ENCODE peak calls at places on chromosomes 5 and 9, in eight cellular contexts. One of them, this sample, is unnamed.

GRCh38 chr5:15501057-15501791 is 1.2 kb downstream of the FBXL7 start:
- DNase-seq in left colon: peak
- DNase-seq in stimulated activated CD8-positive, alpha-beta memory T cell treated with anti-CD3 and anti-CD28 coated beads, Interleukin-2, amount 100 ng/mL, for 48 hours: no peak
- DNase-seq in fibroblast of lung: peak
- DNase-seq in choroid plexus epithelial cell: peak
- DNase-seq in HFF-Myc: no peak
- DNase-seq in NCI-H1417 treated with DMSO at 0.1 percent for 48 hours: no peak
- DNase-seq in CD4-positive, CD25-positive, alpha-beta regulatory T cell: no peak
- DNase-seq in this sample: no peak

GRCh38 chr9:19461135-19461534 is 52.3 kb downstream of the ACER2 start:
- DNase-seq in stimulated activated CD8-positive, alpha-beta memory T cell treated with anti-CD3 and anti-CD28 coated beads, Interleukin-2, amount 100 ng/mL, for 48 hours: no peak
- DNase-seq in left colon: no peak
- DNase-seq in choroid plexus epithelial cell: no peak
- DNase-seq in NCI-H1417 treated with DMSO at 0.1 percent for 48 hours: no peak
- DNase-seq in HFF-Myc: no peak
- DNase-seq in fibroblast of lung: no peak
- DNase-seq in CD4-positive, CD25-positive, alpha-beta regulatory T cell: no peak
- DNase-seq in this sample: no peak

GRCh38 chr5:157431544-157432200 is 28.3 kb upstream of the NIPAL4 start:
- DNase-seq in fibroblast of lung: peak
- DNase-seq in CD4-positive, CD25-positive, alpha-beta regulatory T cell: peak
- DNase-seq in HFF-Myc: peak
- DNase-seq in choroid plexus epithelial cell: peak
- DNase-seq in left colon: no peak
- DNase-seq in stimulated activated CD8-positive, alpha-beta memory T cell treated with anti-CD3 and anti-CD28 coated beads, Interleukin-2, amount 100 ng/mL, for 48 hours: no peak
- DNase-seq in NCI-H1417 treated with DMSO at 0.1 percent for 48 hours: no peak
- DNase-seq in this sample: no peak

GRCh38 chr9:21031091-21031817 is at the start of gene HACD4:
- DNase-seq in fibroblast of lung: peak
- DNase-seq in HFF-Myc: no peak
- DNase-seq in choroid plexus epithelial cell: peak
- DNase-seq in NCI-H1417 treated with DMSO at 0.1 percent for 48 hours: no peak
- DNase-seq in stimulated activated CD8-positive, alpha-beta memory T cell treated with anti-CD3 and anti-CD28 coated beads, Interleukin-2, amount 100 ng/mL, for 48 hours: peak
- DNase-seq in left colon: peak
- DNase-seq in CD4-positive, CD25-positive, alpha-beta regulatory T cell: peak
- DNase-seq in this sample: peak

GRCh38 chr9:107439991-107440456 is 49.5 kb downstream of the KLF4 start:
- DNase-seq in choroid plexus epithelial cell: no peak
- DNase-seq in fibroblast of lung: peak
- DNase-seq in NCI-H1417 treated with DMSO at 0.1 percent for 48 hours: no peak
- DNase-seq in left colon: no peak
- DNase-seq in stimulated activated CD8-positive, alpha-beta memory T cell treated with anti-CD3 and anti-CD28 coated beads, Interleukin-2, amount 100 ng/mL, for 48 hours: no peak
- DNase-seq in CD4-positive, CD25-positive, alpha-beta regulatory T cell: no peak
- DNase-seq in HFF-Myc: no peak
- DNase-seq in this sample: no peak

GRCh38 chr9:128828719-128829452 is 708 bp downstream of the SPOUT1 start:
- DNase-seq in left colon: no peak
- DNase-seq in stimulated activated CD8-positive, alpha-beta memory T cell treated with anti-CD3 and anti-CD28 coated beads, Interleukin-2, amount 100 ng/mL, for 48 hours: no peak
- DNase-seq in CD4-positive, CD25-positive, alpha-beta regulatory T cell: no peak
- DNase-seq in choroid plexus epithelial cell: no peak
- DNase-seq in NCI-H1417 treated with DMSO at 0.1 percent for 48 hours: no peak
- DNase-seq in HFF-Myc: no peak
- DNase-seq in fibroblast of lung: no peak
- DNase-seq in this sample: no peak

GRCh38 chr5:10760976-10761841 is at the start of gene DAP:
- DNase-seq in HFF-Myc: peak
- DNase-seq in stimulated activated CD8-positive, alpha-beta memory T cell treated with anti-CD3 and anti-CD28 coated beads, Interleukin-2, amount 100 ng/mL, for 48 hours: peak
- DNase-seq in choroid plexus epithelial cell: peak
- DNase-seq in CD4-positive, CD25-positive, alpha-beta regulatory T cell: peak
- DNase-seq in left colon: peak
- DNase-seq in NCI-H1417 treated with DMSO at 0.1 percent for 48 hours: peak
- DNase-seq in fibroblast of lung: peak
- DNase-seq in this sample: peak

GRCh38 chr9:136140966-136141365 is 22.3 kb upstream of the TMEM250 start:
- DNase-seq in CD4-positive, CD25-positive, alpha-beta regulatory T cell: no peak
- DNase-seq in HFF-Myc: no peak
- DNase-seq in fibroblast of lung: no peak
- DNase-seq in left colon: no peak
- DNase-seq in NCI-H1417 treated with DMSO at 0.1 percent for 48 hours: no peak
- DNase-seq in stimulated activated CD8-positive, alpha-beta memory T cell treated with anti-CD3 and anti-CD28 coated beads, Interleukin-2, amount 100 ng/mL, for 48 hours: no peak
- DNase-seq in choroid plexus epithelial cell: no peak
- DNase-seq in this sample: no peak

GRCh38 chr5:77946381-77947050 is 170.4 kb upstream of the TBCA start:
- DNase-seq in HFF-Myc: no peak
- DNase-seq in stimulated activated CD8-positive, alpha-beta memory T cell treated with anti-CD3 and anti-CD28 coated beads, Interleukin-2, amount 100 ng/mL, for 48 hours: no peak
- DNase-seq in left colon: no peak
- DNase-seq in NCI-H1417 treated with DMSO at 0.1 percent for 48 hours: peak
- DNase-seq in choroid plexus epithelial cell: no peak
- DNase-seq in fibroblast of lung: no peak
- DNase-seq in CD4-positive, CD25-positive, alpha-beta regulatory T cell: no peak
- DNase-seq in this sample: no peak

GRCh38 chr5:8341416-8341815 is 472.5 kb downstream of the MTRR start:
- DNase-seq in fibroblast of lung: peak
- DNase-seq in stimulated activated CD8-positive, alpha-beta memory T cell treated with anti-CD3 and anti-CD28 coated beads, Interleukin-2, amount 100 ng/mL, for 48 hours: no peak
- DNase-seq in choroid plexus epithelial cell: peak
- DNase-seq in HFF-Myc: no peak
- DNase-seq in left colon: no peak
- DNase-seq in CD4-positive, CD25-positive, alpha-beta regulatory T cell: no peak
- DNase-seq in NCI-H1417 treated with DMSO at 0.1 percent for 48 hours: no peak
- DNase-seq in this sample: no peak

GRCh38 chr9:116380496-116380995 is 227.0 kb downstream of the PAPPA start:
- DNase-seq in fibroblast of lung: no peak
- DNase-seq in left colon: no peak
- DNase-seq in NCI-H1417 treated with DMSO at 0.1 percent for 48 hours: no peak
- DNase-seq in CD4-positive, CD25-positive, alpha-beta regulatory T cell: no peak
- DNase-seq in stimulated activated CD8-positive, alpha-beta memory T cell treated with anti-CD3 and anti-CD28 coated beads, Interleukin-2, amount 100 ng/mL, for 48 hours: no peak
- DNase-seq in HFF-Myc: no peak
- DNase-seq in choroid plexus epithelial cell: peak
- DNase-seq in this sample: no peak

GRCh38 chr5:32232441-32233219 is 58.5 kb upstream of the GOLPH3 start:
- DNase-seq in NCI-H1417 treated with DMSO at 0.1 percent for 48 hours: no peak
- DNase-seq in left colon: peak
- DNase-seq in CD4-positive, CD25-positive, alpha-beta regulatory T cell: peak
- DNase-seq in choroid plexus epithelial cell: peak
- DNase-seq in fibroblast of lung: peak
- DNase-seq in HFF-Myc: no peak
- DNase-seq in stimulated activated CD8-positive, alpha-beta memory T cell treated with anti-CD3 and anti-CD28 coated beads, Interleukin-2, amount 100 ng/mL, for 48 hours: peak
- DNase-seq in this sample: peak

GRCh38 chr5:131524431-131524830 is 110.6 kb downstream of the RAPGEF6 start:
- DNase-seq in fibroblast of lung: no peak
- DNase-seq in left colon: no peak
- DNase-seq in HFF-Myc: no peak
- DNase-seq in CD4-positive, CD25-positive, alpha-beta regulatory T cell: no peak
- DNase-seq in choroid plexus epithelial cell: no peak
- DNase-seq in stimulated activated CD8-positive, alpha-beta memory T cell treated with anti-CD3 and anti-CD28 coated beads, Interleukin-2, amount 100 ng/mL, for 48 hours: no peak
- DNase-seq in NCI-H1417 treated with DMSO at 0.1 percent for 48 hours: no peak
- DNase-seq in this sample: no peak

GRCh38 chr9:106958955-106959657 is 96.1 kb downstream of the ZNF462 start:
- DNase-seq in HFF-Myc: no peak
- DNase-seq in choroid plexus epithelial cell: no peak
- DNase-seq in stimulated activated CD8-positive, alpha-beta memory T cell treated with anti-CD3 and anti-CD28 coated beads, Interleukin-2, amount 100 ng/mL, for 48 hours: no peak
- DNase-seq in NCI-H1417 treated with DMSO at 0.1 percent for 48 hours: no peak
- DNase-seq in CD4-positive, CD25-positive, alpha-beta regulatory T cell: no peak
- DNase-seq in left colon: no peak
- DNase-seq in fibroblast of lung: peak
- DNase-seq in this sample: no peak

GRCh38 chr5:149541893-149542292 is 9.3 kb downstream of the CSNK1A1 start:
- DNase-seq in choroid plexus epithelial cell: no peak
- DNase-seq in fibroblast of lung: no peak
- DNase-seq in CD4-positive, CD25-positive, alpha-beta regulatory T cell: no peak
- DNase-seq in stimulated activated CD8-positive, alpha-beta memory T cell treated with anti-CD3 and anti-CD28 coated beads, Interleukin-2, amount 100 ng/mL, for 48 hours: no peak
- DNase-seq in NCI-H1417 treated with DMSO at 0.1 percent for 48 hours: no peak
- DNase-seq in HFF-Myc: no peak
- DNase-seq in left colon: no peak
- DNase-seq in this sample: no peak

This sample was measured in activated B cell treated with CpG ODN at 0.5 μM for 24 hours.